ENCODE peak calls at places on chromosome X, in nine cellular contexts. I is tibial artery; W is CD8-positive, alpha-beta T cell; T is fibroblast of lung; X is ovary; Q is lower lobe of right lung; Y is stomach; N is upper lobe of right lung; Z is transverse colon. H is an unnamed sample.

GRCh38 chrX:75547137-75547536 is 24.3 kb upstream of the ZDHHC15 start:
- DNase-seq in W (no peak), Q (no peak), N (no peak), X (no peak), T (no peak), Z (no peak), Y (no peak), I (no peak), H (no peak)

GRCh38 chrX:150771116-150771515 is 77.9 kb downstream of the MTMR1 start:
- DNase-seq in I (no peak), Y (no peak), Z (no peak), N (no peak), Q (no peak), X (no peak), W (no peak), T (no peak), H (no peak)

GRCh38 chrX:109403927-109404326 is 78.0 kb downstream of the GUCY2F start:
- DNase-seq in W (no peak), Z (no peak), Q (no peak), Y (no peak), I (no peak), N (no peak), X (no peak), T (no peak), H (no peak)

GRCh38 chrX:40821780-40822179 is 86.4 kb upstream of the MED14 start:
- DNase-seq in N (no peak), Z (no peak), W (no peak), I (no peak), X (no peak), T (no peak), Q (no peak), Y (no peak), H (no peak)

GRCh38 chrX:65331371-65331770 is 203.2 kb downstream of the LAS1L start:
- DNase-seq in N (no peak), T (no peak), Y (no peak), Q (no peak), I (no peak), X (no peak), W (no peak), Z (no peak), H (no peak)

GRCh38 chrX:40082447-40083119 is 15.2 kb downstream of the BCOR start:
- DNase-seq in X (no peak), I (no peak), T (no peak), Q (no peak), Z (no peak), Y (no peak), N (peak; percentile 67), W (peak; percentile 26), H (no peak)

GRCh38 chrX:49878834-49879655 is at the start of gene USP27X:
- DNase-seq in W (peak; percentile 79), X (peak; percentile 76), I (peak; percentile 76), Q (peak; percentile 82), Z (peak; percentile 81), N (peak; percentile 90), T (peak; percentile 79), Y (peak; percentile 81), H (peak; percentile 86)

GRCh38 chrX:83759872-83760271 is 101.1 kb upstream of the CYLC1 start:
- DNase-seq in Z (no peak), T (peak; percentile 0), Q (no peak), N (no peak), X (no peak), I (no peak), Y (no peak), W (no peak), H (no peak)

GRCh38 chrX:96386981-96387380 is 297.7 kb upstream of the DIAPH2 start:
- DNase-seq in X (no peak), T (no peak), Y (no peak), Q (no peak), N (no peak), Z (no peak), W (no peak), I (no peak), H (no peak)

GRCh38 chrX:30161043-30161442 is 54.3 kb upstream of the MAGEB2 start:
- DNase-seq in Q (no peak), I (no peak), Z (no peak), X (no peak), Y (no peak), T (peak; percentile 21), W (no peak), N (no peak), H (no peak)

GRCh38 chrX:151516538-151517187 is 46.8 kb upstream of the PASD1 start:
- DNase-seq in I (no peak), N (no peak), Z (no peak), W (no peak), X (no peak), Y (no peak), T (no peak), Q (no peak), H (no peak)

GRCh38 chrX:2692221-2693122 is 1.4 kb downstream of the CD99 start:
- DNase-seq in N (no peak), Y (peak; percentile 44), T (peak; percentile 85), I (no peak), W (no peak), Z (peak; percentile 27), X (peak; percentile 42), Q (peak; percentile 62), H (no peak)

GRCh38 chrX:113384628-113385027 is 544.0 kb upstream of the AMOT start:
- DNase-seq in T (peak; percentile 90), N (no peak), Y (no peak), I (peak; percentile 37), W (no peak), Q (no peak), Z (no peak), X (no peak), H (no peak)

GRCh38 chrX:48997865-48998264 is 4.2 kb downstream of the GRIPAP1 start:
- DNase-seq in W (no peak), I (no peak), Y (no peak), T (no peak), Q (no peak), Z (no peak), X (no peak), N (no peak), H (no peak)

GRCh38 chrX:110180176-110180927 is 137.5 kb downstream of the AMMECR1 start:
- DNase-seq in W (no peak), Z (no peak), Q (no peak), T (peak; percentile 89), I (no peak), Y (no peak), X (peak; percentile 52), N (no peak), H (no peak)

GRCh38 chrX:13938766-13939530 is 90.7 kb downstream of the GEMIN8 start:
- DNase-seq in Q (no peak), X (no peak), W (no peak), Z (no peak), I (no peak), N (no peak), T (no peak), Y (no peak), H (no peak)

GRCh38 chrX:13934731-13935130 is 95.0 kb downstream of the GEMIN8 start:
- DNase-seq in T (no peak), W (no peak), Y (no peak), I (no peak), N (no peak), Z (no peak), X (no peak), Q (no peak), H (no peak)

GRCh38 chrX:13938053-13938765 is 91.5 kb downstream of the GEMIN8 start:
- DNase-seq in Y (peak; percentile 40), Q (peak; percentile 62), W (no peak), T (peak; percentile 6), X (peak; percentile 19), I (peak; percentile 22), Z (peak; percentile 19), N (peak; percentile 72), H (peak; percentile 17)

GRCh38 chrX:13937370-13938052 is 92.2 kb downstream of the GEMIN8 start:
- DNase-seq in X (no peak), Q (no peak), T (peak; percentile 78), Z (no peak), W (no peak), I (no peak), Y (no peak), N (no peak), H (no peak)

DNA sequence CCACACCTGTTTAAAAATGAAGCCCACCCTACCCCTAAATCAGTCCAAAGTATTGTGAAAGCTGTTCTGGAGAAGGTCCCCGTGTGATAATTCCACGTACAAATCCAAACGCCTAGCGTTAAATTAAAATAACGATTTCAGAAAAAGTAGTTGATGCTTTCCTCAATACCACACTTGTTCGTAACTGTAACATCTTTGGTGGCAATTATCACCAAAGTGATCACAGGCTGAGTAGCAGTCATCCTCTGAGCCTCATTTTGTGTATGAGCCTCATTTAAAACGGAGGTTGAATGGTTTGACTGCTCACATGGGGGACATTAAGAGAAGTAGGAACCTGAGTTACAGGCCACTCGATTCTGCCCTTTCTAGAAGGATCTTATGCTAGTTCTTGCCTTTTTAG is 92.9 kb downstream of the GEMIN8 start:
- DNase-seq in Z (no peak), N (no peak), W (no peak), Q (no peak), X (no peak), Y (no peak), T (no peak), I (no peak), H (no peak)
- H3K4me1 ChIP-seq in Z (peaks cover 5% of the 10 kb centered on the region), N (no peaks in the 10 kb centered on the region), W (no peaks in the 10 kb centered on the region), Q (no peaks in the 10 kb centered on the region), X (no peaks in the 10 kb centered on the region), Y (peaks cover 24% of the 10 kb centered on the region), T (peaks cover 2% of the 10 kb centered on the region), I (no peaks in the 10 kb centered on the region), H (no peaks in the 10 kb centered on the region)

DNA sequence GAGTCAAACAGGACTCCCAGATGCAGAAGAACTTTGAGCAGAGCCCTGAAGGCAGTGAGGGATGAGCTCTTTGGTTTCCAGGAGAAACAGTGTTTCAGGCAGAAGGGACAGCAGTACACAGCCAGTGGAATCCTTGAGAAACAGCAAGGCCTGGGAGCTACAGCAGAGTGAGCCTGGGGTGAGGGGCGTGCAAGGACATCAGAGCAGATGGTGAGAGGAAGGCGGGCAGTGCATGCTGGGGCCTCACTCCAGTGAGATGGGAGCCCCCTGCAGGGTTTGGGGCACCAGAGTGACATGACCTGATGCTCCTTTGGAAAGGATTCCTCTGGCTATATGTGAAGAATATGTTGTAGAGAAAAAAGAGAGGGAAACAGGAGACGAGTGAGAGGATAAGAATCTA is 98.1 kb upstream of the EGFL6 start:
- DNase-seq in Z (no peak), I (no peak), W (no peak), N (no peak), T (no peak), Q (no peak), X (no peak), Y (no peak), H (no peak)
- TF ChIP-seq CTCF in Z (no peak), I (no peak), W (no peak), N (no peak), T (no peak), Q (no peak), X (no peak), Y (no peak), H (no peak)

GRCh38 chrX:18956322-18957032 is 27.4 kb downstream of the PHKA2 start:
- DNase-seq in W (no peak), Y (no peak), Q (no peak), I (no peak), X (no peak), Z (no peak), T (no peak), N (no peak), H (no peak)
- H3K4me1 ChIP-seq in W (no peaks in the 10 kb centered on the region), Y (no peaks in the 10 kb centered on the region), Q (no peaks in the 10 kb centered on the region), I (no peaks in the 10 kb centered on the region), X (no peaks in the 10 kb centered on the region), Z (no peaks in the 10 kb centered on the region), T (no peaks in the 10 kb centered on the region), N (no peaks in the 10 kb centered on the region), H (no peaks in the 10 kb centered on the region)

DNA sequence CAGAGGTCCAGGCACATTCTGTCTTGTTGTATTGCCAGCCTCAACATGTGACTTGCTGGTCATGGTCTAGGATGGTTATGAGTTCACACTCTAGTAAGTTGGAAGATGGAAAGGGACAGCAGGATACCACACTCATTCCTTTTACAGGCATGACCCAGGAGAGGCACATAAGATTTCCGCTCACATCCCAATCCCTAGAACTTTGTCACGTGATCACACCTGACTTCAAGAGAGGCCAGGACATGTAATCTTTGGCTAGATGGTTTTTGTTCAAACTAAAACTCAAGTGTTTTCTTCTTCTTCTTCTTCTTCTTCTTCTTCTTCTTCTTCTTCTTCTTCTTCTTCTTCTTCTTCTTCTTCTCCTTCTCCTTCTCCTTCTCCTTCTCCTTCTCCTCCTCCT is 53.4 kb upstream of the ARX start:
- DNase-seq in X (no peak), I (no peak), Z (no peak), Q (no peak), T (no peak), Y (no peak), N (no peak), W (no peak), H (no peak)
- TF ChIP-seq CTCF in X (no peak), I (no peak), Z (no peak), Q (no peak), T (no peak), Y (no peak), N (no peak), W (no peak), H (no peak)